ENCODE peak calls at places on chromosomes 5 and 9, in four cellular contexts. One of them, this sample, is unnamed.

GRCh38 chr9:89619019-89619418 is 14.2 kb downstream of the GADD45G start:
- DNase-seq in prostate gland: no peak
- DNase-seq in kidney epithelial cell: no peak
- DNase-seq in SJSA1: no peak
- DNase-seq in this sample: no peak

GRCh38 chr9:19057033-19057432 is 7.8 kb downstream of the RRAGA start:
- DNase-seq in SJSA1: no peak
- DNase-seq in prostate gland: no peak
- DNase-seq in kidney epithelial cell: no peak
- DNase-seq in this sample: no peak

GRCh38 chr5:88144219-88145040 is 124.2 kb downstream of the TMEM161B start:
- DNase-seq in SJSA1: no peak
- DNase-seq in prostate gland: no peak
- DNase-seq in kidney epithelial cell: no peak
- DNase-seq in this sample: no peak

GRCh38 chr5:40165789-40166728 is 513.7 kb upstream of the PTGER4 start:
- DNase-seq in prostate gland: no peak
- DNase-seq in SJSA1: no peak
- DNase-seq in kidney epithelial cell: no peak
- DNase-seq in this sample: no peak

GRCh38 chr5:171992305-171992704 is 14.1 kb downstream of the FBXW11 start:
- DNase-seq in prostate gland: no peak
- DNase-seq in SJSA1: no peak
- DNase-seq in kidney epithelial cell: no peak
- DNase-seq in this sample: no peak

GRCh38 chr9:128587453-128587852 is 35.1 kb downstream of the SPTAN1 start:
- DNase-seq in kidney epithelial cell: no peak
- DNase-seq in prostate gland: no peak
- DNase-seq in SJSA1: no peak
- DNase-seq in this sample: no peak

GRCh38 chr9:2837915-2838314 is 6.0 kb downstream of the PUM3 start:
- DNase-seq in kidney epithelial cell: no peak
- DNase-seq in prostate gland: no peak
- DNase-seq in SJSA1: no peak
- DNase-seq in this sample: no peak

GRCh38 chr5:174895360-174895759 is 171.0 kb downstream of the MSX2 start:
- DNase-seq in kidney epithelial cell: no peak
- DNase-seq in SJSA1: no peak
- DNase-seq in prostate gland: no peak
- DNase-seq in this sample: no peak

GRCh38 chr5:56301041-56301440 is 67.9 kb upstream of the ANKRD55 start:
- DNase-seq in kidney epithelial cell: no peak
- DNase-seq in prostate gland: peak
- DNase-seq in SJSA1: peak
- DNase-seq in this sample: no peak

GRCh38 chr5:96228449-96228848 is 204.6 kb downstream of the PCSK1 start:
- DNase-seq in kidney epithelial cell: no peak
- DNase-seq in prostate gland: no peak
- DNase-seq in SJSA1: peak
- DNase-seq in this sample: peak

GRCh38 chr5:32506251-32506661 is 61.7 kb upstream of the ZFR start:
- DNase-seq in SJSA1: no peak
- DNase-seq in prostate gland: no peak
- DNase-seq in kidney epithelial cell: no peak
- DNase-seq in this sample: no peak

GRCh38 chr9:131113655-131114563 is 11.5 kb upstream of the NUP214 start:
- DNase-seq in SJSA1: no peak
- DNase-seq in prostate gland: no peak
- DNase-seq in kidney epithelial cell: no peak
- DNase-seq in this sample: no peak

GRCh38 chr5:179242676-179243075 is 102.6 kb downstream of the ADAMTS2 start:
- DNase-seq in kidney epithelial cell: no peak
- DNase-seq in SJSA1: no peak
- DNase-seq in prostate gland: no peak
- DNase-seq in this sample: no peak

GRCh38 chr9:113657765-113658564 is 194.4 kb downstream of the RGS3 start:
- DNase-seq in prostate gland: peak
- DNase-seq in SJSA1: peak
- DNase-seq in kidney epithelial cell: peak
- DNase-seq in this sample: no peak

GRCh38 chr5:179273441-179274145 is 71.7 kb downstream of the ADAMTS2 start:
- DNase-seq in prostate gland: no peak
- DNase-seq in SJSA1: no peak
- DNase-seq in kidney epithelial cell: no peak
- DNase-seq in this sample: no peak

GRCh38 chr5:58348996-58349728 is 110.7 kb downstream of the PLK2 start:
- DNase-seq in prostate gland: no peak
- DNase-seq in kidney epithelial cell: no peak
- DNase-seq in SJSA1: no peak
- DNase-seq in this sample: no peak

GRCh38 chr9:128705051-128705965 is 3.0 kb downstream of the PKN3 start:
- DNase-seq in SJSA1: no peak
- DNase-seq in prostate gland: no peak
- DNase-seq in kidney epithelial cell: no peak
- DNase-seq in this sample: no peak

This sample was measured in retinal pigment epithelial cell.